ENCODE peak calls at places on chromosomes 1 and 21, in four cellular contexts. U is HEK293T, H is HepG2, S is K562. Z is an unnamed sample.

GRCh38 chr1:199758626-199759255 is 268.8 kb upstream of the NR5A2 start:
- DNase-seq in H (no peak), S (no peak), U (no peak), Z (no peak)

GRCh38 chr1:32743380-32744062 is 41.0 kb upstream of the SYNC start:
- DNase-seq in S (no peak), U (no peak), H (no peak), Z (no peak)

GRCh38 chr1:28509705-28510349 is 4.0 kb downstream of the RCC1 start:
- DNase-seq in H (no peak), S (no peak), U (no peak), Z (no peak)

GRCh38 chr1:16116625-16117024 is 39.2 kb downstream of the EPHA2 start:
- DNase-seq in U (no peak), S (no peak), H (no peak), Z (no peak)

GRCh38 chr1:224067621-224068457 is 46.1 kb upstream of the FBXO28 start:
- DNase-seq in H (no peak), U (no peak), S (no peak), Z (no peak)

GRCh38 chr1:239810071-239810481 is 281.6 kb upstream of the FMN2 start:
- DNase-seq in H (no peak), U (no peak), S (no peak), Z (peak)

GRCh38 chr1:177200290-177200689 is 29.5 kb downstream of the BRINP2 start:
- DNase-seq in H (no peak), S (no peak), U (no peak), Z (no peak)

GRCh38 chr1:37671261-37671660 is 21.1 kb upstream of the CDCA8 start:
- DNase-seq in U (no peak), H (no peak), S (no peak), Z (no peak)

GRCh38 chr1:225834417-225835329 is 24.7 kb downstream of the EPHX1 start:
- DNase-seq in U (no peak), S (no peak), H (no peak), Z (no peak)

GRCh38 chr21:25670726-25671125 is 31.7 kb downstream of the JAM2 start:
- DNase-seq in H (no peak), S (no peak), U (no peak), Z (no peak)

GRCh38 chr21:42234026-42234425 is 15.1 kb downstream of the ABCG1 start:
- DNase-seq in H (no peak), U (no peak), S (no peak), Z (no peak)

GRCh38 chr1:172135923-172136610 is 284.4 kb upstream of the C1orf105 start:
- DNase-seq in S (no peak), H (no peak), U (no peak), Z (no peak)

GRCh38 chr21:44596068-44596725 is 3.9 kb upstream of the KRTAP10-6 start:
- DNase-seq in S (no peak), U (no peak), H (no peak), Z (no peak)

GRCh38 chr1:21397813-21398188 is 42.1 kb upstream of the NBPF3 start:
- DNase-seq in S (peak), H (no peak), U (no peak), Z (peak)

GRCh38 chr1:183163311-183163710 is 22.8 kb upstream of the LAMC2 start:
- DNase-seq in S (no peak), U (no peak), H (no peak), Z (no peak)

GRCh38 chr1:110324667-110325066 is 14.5 kb upstream of the RBM15 start:
- DNase-seq in H (no peak), S (no peak), U (no peak), Z (no peak)

GRCh38 chr1:111733183-111733995 is 5.8 kb downstream of the INKA2 start:
- DNase-seq in U (no peak), S (no peak), H (peak), Z (no peak)

GRCh38 chr1:21761052-21761451 is 21.9 kb downstream of the USP48 start:
- DNase-seq in U (no peak), H (no peak), S (no peak), Z (no peak)

GRCh38 chr1:32063261-32063681 is 9.5 kb upstream of the TMEM39B start:
- DNase-seq in H (peak), U (peak), S (peak), Z (no peak)

GRCh38 chr1:187862506-187862905 is 1033.8 kb downstream of the PLA2G4A start:
- DNase-seq in U (no peak), S (no peak), H (no peak), Z (no peak)

GRCh38 chr1:201295861-201296260 is 12.6 kb downstream of the PKP1 start:
- DNase-seq in U (no peak), H (no peak), S (no peak), Z (no peak)

DNA sequence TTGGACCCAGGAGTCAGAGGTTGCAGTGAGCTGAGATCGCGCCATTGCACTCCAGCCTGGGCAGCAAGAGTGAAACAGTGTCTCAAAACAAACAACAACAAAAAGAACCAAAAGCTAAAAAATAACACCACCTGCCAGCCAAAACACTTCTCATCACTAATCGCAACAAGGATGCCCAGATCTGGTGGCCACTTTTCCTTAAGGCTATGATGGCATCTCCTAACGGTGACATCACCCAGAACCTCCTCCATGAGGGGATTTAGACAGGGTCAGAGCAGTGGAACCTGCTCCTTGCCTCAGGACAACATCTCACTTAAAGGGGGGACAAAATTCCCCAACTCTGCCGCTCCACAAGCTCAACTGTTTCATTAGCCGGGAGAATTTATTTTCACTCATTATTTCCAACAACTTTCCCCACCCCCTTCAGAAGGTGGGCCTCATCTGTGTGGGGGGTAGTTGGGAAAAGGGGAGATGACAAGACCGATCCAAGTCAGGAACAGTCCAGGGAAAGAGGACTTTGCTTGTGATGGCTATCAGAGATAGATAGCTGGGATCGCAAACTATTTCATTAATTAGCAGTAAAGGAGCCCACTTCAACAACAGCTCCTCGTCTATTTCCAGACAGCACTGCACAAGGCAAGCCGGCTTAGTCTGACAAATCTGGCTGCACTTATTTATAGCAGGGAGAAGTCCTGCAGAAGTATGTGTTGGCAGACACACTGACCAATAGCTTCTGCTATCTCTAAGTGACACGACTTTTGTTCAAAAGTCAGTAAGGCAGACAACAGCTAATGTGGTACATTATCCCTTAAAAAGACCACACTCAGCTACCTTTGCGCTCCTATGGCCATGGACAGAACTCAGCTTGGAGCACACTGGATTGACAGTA is 2.6 kb downstream of the PABPC4 start:
- DNase-seq in H (no peak), S (no peak), U (no peak), Z (no peak)
- TF ChIP-seq ELF4 in H (no peak), S (no peak), U (no peak), Z (no peak)

GRCh38 chr1:215022723-215023122 is 59.8 kb upstream of the KCNK2 start:
- DNase-seq in H (no peak), U (no peak), S (no peak), Z (no peak)
- TF ChIP-seq ELF4 in H (no peak), U (no peak), S (no peak), Z (no peak)

DNA sequence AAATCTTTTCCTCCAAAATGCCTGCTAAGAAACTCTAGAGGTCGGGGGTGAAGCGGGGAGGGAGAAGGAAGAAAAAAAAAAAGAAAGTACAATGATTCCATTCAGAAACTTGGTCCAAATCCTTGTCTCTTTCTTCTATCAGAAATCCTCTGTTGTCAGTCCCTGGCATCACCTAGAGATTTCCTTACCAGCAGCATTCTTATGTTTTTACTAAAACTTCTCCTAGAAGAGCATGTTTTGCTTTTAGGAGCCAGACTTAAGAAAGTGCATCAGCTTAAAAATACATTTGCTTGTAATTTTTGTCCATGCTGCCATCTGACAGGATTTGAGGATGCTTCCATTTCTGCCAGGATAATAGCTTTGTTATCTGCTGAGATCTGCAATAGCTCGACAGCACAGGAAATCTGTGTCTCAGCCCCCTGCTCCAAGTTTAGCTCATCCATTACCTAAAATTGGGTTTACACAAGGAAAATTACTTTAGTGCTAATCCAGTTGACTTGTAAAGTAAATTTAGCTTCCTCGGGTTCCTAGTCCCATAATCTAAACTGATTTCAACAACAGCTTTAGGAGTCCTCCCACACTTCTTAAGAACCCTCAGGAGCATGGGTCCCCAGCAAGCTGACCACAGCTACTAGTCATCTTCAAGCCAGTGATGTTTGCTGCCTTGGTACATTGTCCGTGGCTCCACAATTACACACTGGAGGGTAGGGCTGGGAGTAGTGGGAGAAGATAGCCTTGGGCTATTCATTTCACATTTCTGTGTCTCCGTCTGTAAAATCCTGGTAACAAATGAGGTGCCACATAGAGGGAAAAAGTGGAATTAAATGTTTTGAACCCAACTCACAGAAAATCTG is 92.3 kb upstream of the UBE2U start:
- DNase-seq in S (no peak), U (no peak), H (no peak), Z (no peak)
- TF ChIP-seq ELF4 in S (no peak), U (no peak), H (no peak), Z (no peak)

GRCh38 chr1:211685823-211686222 is 10.4 kb upstream of the NEK2 start:
- DNase-seq in U (no peak), S (no peak), H (no peak), Z (no peak)

GRCh38 chr1:211684331-211684730 is 8.9 kb upstream of the NEK2 start:
- DNase-seq in U (no peak), H (no peak), S (no peak), Z (no peak)

GRCh38 chr1:211687462-211688215 is 12.2 kb upstream of the NEK2 start:
- DNase-seq in S (no peak), H (no peak), U (no peak), Z (no peak)

GRCh38 chr1:211684791-211685190 is 9.4 kb upstream of the NEK2 start:
- DNase-seq in S (no peak), H (no peak), U (no peak), Z (no peak)

DNA sequence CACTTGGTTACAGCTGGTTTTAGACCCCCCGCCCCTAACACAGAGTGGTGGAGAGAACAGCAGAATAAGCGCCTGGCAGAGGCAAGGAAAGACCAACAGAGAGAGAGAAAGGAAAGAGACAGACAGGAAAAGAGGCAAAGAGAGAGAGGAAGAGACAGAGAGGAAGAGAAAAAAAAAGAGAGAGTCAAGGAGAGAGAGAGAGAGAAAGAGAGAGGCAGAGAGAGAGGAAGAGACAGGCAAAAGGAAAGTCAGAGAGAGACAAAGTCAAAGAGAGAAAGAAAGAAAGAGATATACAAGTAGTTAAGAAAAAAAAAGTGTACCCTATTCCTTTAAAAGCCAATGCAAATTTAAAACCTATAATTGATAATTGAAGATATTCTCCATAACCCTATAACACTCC is 13.0 kb upstream of the NEK2 start:
- DNase-seq in U (no peak), H (no peak), S (no peak), Z (no peak)
- TF ChIP-seq ELF4 in U (no peak), H (no peak), S (no peak), Z (no peak)

DNA sequence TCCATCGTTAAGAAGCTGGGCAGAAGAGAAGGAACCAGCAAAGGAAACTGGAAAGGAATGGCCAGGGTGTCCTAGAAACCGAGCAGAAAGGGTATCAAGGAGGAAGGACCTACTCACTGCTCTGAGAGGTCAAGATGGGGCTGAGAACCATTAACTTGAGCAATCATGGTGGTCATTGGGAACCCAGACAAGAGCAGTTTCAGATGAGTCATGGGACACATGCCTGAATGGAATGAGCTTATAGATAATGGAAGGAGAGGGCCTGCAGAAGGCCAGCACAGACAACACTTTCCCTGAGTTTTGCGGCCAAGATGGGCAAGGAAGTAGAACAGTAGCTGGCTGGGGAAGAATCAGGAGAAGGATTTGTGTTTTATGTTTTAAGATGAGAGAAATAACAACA is 383.2 kb downstream of the KIF26B start:
- DNase-seq in H (no peak), S (peak), U (no peak), Z (no peak)
- TF ChIP-seq ELF4 in H (no peak), S (peak), U (no peak), Z (no peak)

DNA sequence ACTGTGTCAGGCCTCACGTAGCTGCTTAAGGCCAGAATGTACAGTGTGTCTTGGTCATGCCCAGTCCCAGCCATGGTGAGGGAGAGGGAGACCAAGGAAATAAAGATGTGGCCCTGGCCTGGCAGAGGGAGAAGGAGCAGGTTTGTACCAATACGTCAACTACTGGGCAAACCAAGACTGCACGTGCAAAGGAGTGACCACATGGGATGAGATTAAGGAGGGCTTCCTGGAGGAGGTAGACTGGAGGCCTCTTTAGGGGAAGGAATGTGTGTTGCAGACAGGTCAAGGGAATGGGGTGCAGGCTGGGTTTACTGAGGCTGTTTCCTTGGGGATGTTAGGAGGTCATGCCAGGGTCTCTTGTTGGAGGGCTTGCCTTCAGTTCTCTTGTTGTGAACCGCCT is 7.8 kb downstream of the PLOD1 start:
- DNase-seq in H (no peak), S (no peak), U (no peak), Z (no peak)
- TF ChIP-seq ELF4 in H (no peak), S (no peak), U (no peak), Z (no peak)

DNA sequence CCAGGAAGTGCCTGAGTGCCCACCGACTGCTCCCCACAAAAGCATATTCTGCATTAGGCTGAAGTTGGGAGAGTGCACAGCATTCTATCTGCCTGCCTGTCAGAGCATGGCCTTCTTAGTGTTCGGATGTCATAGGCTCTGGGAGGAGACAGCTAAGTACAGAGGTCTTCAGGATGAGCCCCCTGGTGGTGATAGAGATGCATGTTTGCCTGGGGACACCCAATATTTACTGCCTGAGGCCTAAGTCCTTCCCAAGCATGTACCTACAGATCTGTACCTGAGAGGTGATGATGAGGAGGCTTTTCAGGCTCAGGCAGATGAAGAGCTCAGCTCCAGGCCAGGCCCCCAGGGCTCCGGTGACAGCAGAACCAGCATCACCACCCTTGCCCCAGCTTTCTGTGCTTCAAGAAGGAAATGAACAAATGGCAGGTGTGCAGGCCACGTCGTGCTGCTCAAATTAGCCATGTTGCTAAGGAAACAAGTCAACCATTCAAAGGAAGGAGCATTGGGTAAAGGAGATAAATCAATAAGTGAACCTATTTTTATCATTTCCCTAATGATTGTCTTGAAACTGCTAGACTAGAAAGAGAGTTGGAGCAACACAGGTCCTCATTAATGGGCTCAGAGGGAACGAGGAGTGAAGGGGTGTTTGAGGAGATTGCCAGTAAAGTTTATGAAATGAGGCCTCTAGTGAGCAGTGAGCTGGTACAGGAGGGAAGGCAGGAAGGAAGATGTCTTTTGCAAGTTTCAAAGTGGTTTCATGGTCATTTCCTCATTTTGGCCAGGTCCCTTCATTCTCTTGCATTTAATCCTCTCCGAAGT is 21.2 kb downstream of the CACNA1E start:
- DNase-seq in U (peak), S (peak), H (peak), Z (peak)
- TF ChIP-seq ELF4 in U (no peak), S (no peak), H (no peak), Z (no peak)

GRCh38 chr1:157090771-157091170 is 8.8 kb downstream of the ETV3L start:
- DNase-seq in S (no peak), H (no peak), U (no peak), Z (no peak)

GRCh38 chr1:157089789-157090188 is 9.8 kb downstream of the ETV3L start:
- DNase-seq in S (no peak), U (no peak), H (no peak), Z (no peak)

GRCh38 chr1:157091186-157091585 is 8.4 kb downstream of the ETV3L start:
- DNase-seq in U (no peak), S (no peak), H (no peak), Z (no peak)

GRCh38 chr1:157091668-157092273 is 7.8 kb downstream of the ETV3L start:
- DNase-seq in U (no peak), S (no peak), H (no peak), Z (no peak)

GRCh38 chr1:157090196-157090647 is 9.4 kb downstream of the ETV3L start:
- DNase-seq in U (peak), S (peak), H (peak), Z (peak)
- TF ChIP-seq ELF4 in U (no peak), S (no peak), H (no peak), Z (no peak)

DNA sequence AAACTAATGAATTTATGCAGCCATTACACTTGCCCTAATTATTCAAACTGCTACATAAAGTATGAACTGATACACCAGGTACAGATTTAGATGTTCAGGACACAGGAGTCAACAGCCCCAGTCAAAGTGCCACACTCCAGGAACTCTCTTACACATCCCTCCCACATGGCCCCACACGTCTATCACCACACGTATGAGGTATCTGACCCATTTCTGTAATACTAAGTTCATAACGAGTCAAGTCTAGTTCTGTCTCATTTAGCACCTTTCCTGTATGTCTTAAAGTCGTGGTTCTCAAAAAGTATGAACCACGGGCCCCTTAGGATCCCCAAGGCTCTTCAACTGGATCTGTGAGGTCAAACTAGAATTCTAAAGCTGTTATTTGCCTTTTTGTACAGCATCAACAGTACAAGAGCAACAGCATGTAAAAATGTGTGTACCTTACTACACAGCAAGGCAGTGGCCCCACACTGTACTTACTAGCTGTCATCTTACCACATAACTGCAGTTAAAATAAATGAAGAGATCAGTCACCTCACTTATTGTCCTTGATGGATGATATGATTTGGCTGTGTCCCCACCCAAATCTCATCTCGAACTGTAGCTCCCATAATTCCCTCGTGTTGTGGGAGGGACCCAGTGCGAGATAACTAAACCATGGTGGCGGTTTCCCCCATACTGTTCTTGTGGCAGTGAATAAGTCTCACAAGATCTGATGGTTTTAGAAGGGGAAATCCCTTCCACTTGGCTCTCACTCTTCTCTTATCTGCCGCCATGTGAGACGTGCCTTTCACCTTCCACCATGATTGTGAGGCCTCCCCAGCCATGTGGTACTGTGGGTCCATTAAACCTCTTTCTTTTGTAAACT is 42.6 kb downstream of the SIPA1L2 start:
- DNase-seq in U (no peak), H (no peak), S (no peak), Z (no peak)
- TF ChIP-seq ELF4 in U (no peak), H (no peak), S (no peak), Z (no peak)

Z was measured in WTC11.